ENCODE peak calls at places on chromosomes 1 and 21, in four cellular contexts. X, L, Y and R are unnamed samples.

GRCh38 chr1:33072707-33073106 is 8.2 kb upstream of the AZIN2 start:
- DNase-seq in L (no peak), Y (no peak), X (no peak), R (no peak)

GRCh38 chr1:247360991-247361721 is 29.5 kb upstream of the ZNF496 start:
- DNase-seq in Y (peak; percentile 53), X (peak; percentile 26), L (peak; percentile 47), R (no peak)

GRCh38 chr1:235595079-235595478 is 54.5 kb downstream of the GNG4 start:
- DNase-seq in X (no peak), Y (no peak), L (no peak), R (no peak)

GRCh38 chr1:201505505-201505893 is 1.4 kb downstream of the CSRP1 start:
- DNase-seq in X (no peak), Y (no peak), L (no peak), R (no peak)

GRCh38 chr21:27649323-27649722 is 682.4 kb upstream of the ADAMTS5 start:
- DNase-seq in L (no peak), Y (no peak), X (no peak), R (no peak)

GRCh38 chr1:55781944-55782482 is 566.8 kb upstream of the USP24 start:
- DNase-seq in X (peak; percentile 16), Y (no peak), L (no peak), R (no peak)

GRCh38 chr1:241654019-241654418 is 1.9 kb downstream of the WDR64 start:
- DNase-seq in Y (no peak), X (no peak), L (no peak), R (no peak)

GRCh38 chr1:21391497-21391896 is 48.4 kb upstream of the NBPF3 start:
- DNase-seq in X (no peak), Y (no peak), L (no peak), R (no peak)

GRCh38 chr1:100995196-100995983 is 30.2 kb downstream of the DPH5 start:
- DNase-seq in Y (no peak), X (no peak), L (no peak), R (no peak)

GRCh38 chr1:112704908-112705627 is 1.9 kb downstream of the RHOC start:
- DNase-seq in L (peak; percentile 90), Y (peak; percentile 93), X (peak; percentile 93), R (peak; percentile 95)

GRCh38 chr1:181482521-181483083 is 715 bp upstream of the CACNA1E start:
- DNase-seq in L (no peak), Y (no peak), X (no peak), R (no peak)

GRCh38 chr1:16236091-16236494 is 890 bp downstream of the CPLANE2 start:
- DNase-seq in X (peak; percentile 65), L (no peak), Y (no peak), R (no peak)

GRCh38 chr1:70807088-70807664 is 240.4 kb downstream of the PTGER3 start:
- DNase-seq in Y (no peak), L (no peak), X (no peak), R (no peak)